ENCODE peak calls at places on chromosomes 1 and 21, in ten cellular contexts. K is tibial nerve, W is kidney, Z is amniotic stem cell, T is GM12891, I is M059J, E is Calu3, F is ACHN, C is ELF-1, V is GM23248. P is an unnamed sample.
A peak's percentile ranks its signal among the peaks of the same experiment; 100 is the strongest.

GRCh38 chr1:203364806-203365205 is 13.9 kb upstream of the FMOD start:
- DNase-seq in K (no peak), W (no peak), Z (no peak), T (no peak), I (no peak), E (no peak), F (no peak), C (no peak), V (no peak), P (no peak)

GRCh38 chr1:84887261-84887934 is 5.6 kb downstream of the LPAR3 start:
- DNase-seq in K (no peak), W (no peak), Z (no peak), T (no peak), I (peak; percentile 54), E (no peak), F (no peak), C (no peak), V (peak; percentile 90), P (no peak)

GRCh38 chr1:180778782-180779398 is 133.8 kb upstream of the KIAA1614 start:
- DNase-seq in K (no peak), W (no peak), Z (no peak), T (no peak), I (peak; percentile 17), E (peak; percentile 48), F (peak; percentile 33), C (no peak), V (no peak), P (no peak)

GRCh38 chr1:195604287-195604686 is 1004.0 kb downstream of the KCNT2 start:
- DNase-seq in K (no peak), W (no peak), Z (peak; percentile 75), T (no peak), I (peak; percentile 79), E (no peak), F (peak; percentile 51), C (no peak), V (peak; percentile 72), P (no peak)

GRCh38 chr1:212600980-212601379 is 7.6 kb upstream of the ATF3 start:
- DNase-seq in K (no peak), W (no peak), Z (no peak), T (no peak), I (peak; percentile 56), E (no peak), F (no peak), C (no peak), V (peak; percentile 49), P (no peak)

GRCh38 chr1:14017531-14017961 is 317.6 kb downstream of the PRDM2 start:
- DNase-seq in K (no peak), W (peak; percentile 77), Z (no peak), T (no peak), I (peak; percentile 45), E (no peak), F (no peak), C (no peak), V (no peak), P (no peak)

GRCh38 chr1:116262207-116262994 is 110.6 kb upstream of the ATP1A1 start:
- DNase-seq in K (no peak), W (no peak), Z (no peak), T (no peak), I (no peak), E (no peak), F (no peak), C (no peak), V (no peak), P (no peak)

GRCh38 chr1:42150626-42151025 is 2.6 kb upstream of the GUCA2B start:
- DNase-seq in K (no peak), W (no peak), Z (no peak), T (no peak), I (no peak), E (no peak), F (no peak), C (no peak), V (no peak), P (no peak)

GRCh38 chr21:41632748-41633475 is 125.0 kb upstream of the TMPRSS2 start:
- DNase-seq in K (no peak), W (no peak), Z (no peak), T (no peak), I (no peak), E (no peak), F (no peak), C (no peak), V (no peak), P (no peak)

GRCh38 chr1:115478933-115479551 is 141.0 kb upstream of the NGF start:
- DNase-seq in K (no peak), W (peak; percentile 79), Z (no peak), T (no peak), I (no peak), E (no peak), F (no peak), C (no peak), V (no peak), P (no peak)

GRCh38 chr1:151693057-151693651 is 23.4 kb downstream of the CELF3 start:
- DNase-seq in K (no peak), W (no peak), Z (no peak), T (no peak), I (peak; percentile 36), E (peak; percentile 34), F (peak; percentile 61), C (peak; percentile 29), V (peak; percentile 65), P (no peak)

GRCh38 chr1:200337831-200338230 is 72.0 kb downstream of the ZNF281 start:
- DNase-seq in K (no peak), W (no peak), Z (no peak), T (no peak), I (no peak), E (no peak), F (no peak), C (no peak), V (no peak), P (no peak)

GRCh38 chr1:25430073-25430665 is 528 bp upstream of the MACO1 start:
- DNase-seq in K (peak; percentile 50), W (peak; percentile 95), Z (peak; percentile 71), T (peak; percentile 82), I (peak; percentile 82), E (peak; percentile 80), F (peak; percentile 76), C (no peak), V (peak; percentile 96), P (peak; percentile 85)

GRCh38 chr1:22851517-22851916 is 121.1 kb downstream of the LACTBL1 start:
- DNase-seq in K (no peak), W (no peak), Z (no peak), T (peak; percentile 32), I (no peak), E (no peak), F (no peak), C (no peak), V (no peak), P (no peak)

GRCh38 chr1:9121891-9122409 is 7.0 kb downstream of the GPR157 start:
- DNase-seq in K (no peak), W (peak; percentile 51), Z (no peak), T (no peak), I (no peak), E (no peak), F (no peak), C (no peak), V (no peak), P (no peak)